ENCODE peak calls at places on chromosomes 1 and 21, in seven cellular contexts. N, L, Z, G, V, W and K are unnamed samples.

GRCh38 chr1:170593173-170593572 is 61.2 kb downstream of the GORAB start:
- DNase-seq in N (no peak), L (no peak), Z (no peak), G (no peak), V (no peak), W (no peak), K (no peak)

GRCh38 chr1:45521413-45522323 is at the start of gene PRDX1:
- DNase-seq in N (peak; percentile 98), L (peak; percentile 98), Z (peak; percentile 79), G (peak; percentile 96), V (peak; percentile 92), W (peak; percentile 99), K (peak; percentile 98)

GRCh38 chr1:28173151-28173979 is 3.1 kb downstream of the PTAFR start:
- DNase-seq in N (no peak), L (no peak), Z (no peak), G (no peak), V (no peak), W (no peak), K (no peak)

GRCh38 chr1:6401673-6402072 is 8.1 kb upstream of the ACOT7 start:
- DNase-seq in N (no peak), L (no peak), Z (no peak), G (no peak), V (no peak), W (no peak), K (no peak)

GRCh38 chr1:229029644-229030235 is 241.2 kb upstream of the RAB4A start:
- DNase-seq in N (no peak), L (no peak), Z (no peak), G (no peak), V (no peak), W (no peak), K (no peak)

GRCh38 chr21:14995695-14996490 is 68.9 kb downstream of the NRIP1 start:
- DNase-seq in N (no peak), L (no peak), Z (no peak), G (no peak), V (no peak), W (no peak), K (no peak)

GRCh38 chr1:899636-900317 is 23.9 kb upstream of the SAMD11 start:
- DNase-seq in N (no peak), L (no peak), Z (no peak), G (peak; percentile 14), V (no peak), W (peak; percentile 23), K (no peak)

GRCh38 chr1:219825355-219825754 is 103.0 kb downstream of the SLC30A10 start:
- DNase-seq in N (no peak), L (no peak), Z (no peak), G (no peak), V (no peak), W (no peak), K (no peak)

GRCh38 chr1:227774721-227775665 is 39.8 kb downstream of the SNAP47 start:
- DNase-seq in N (no peak), L (no peak), Z (no peak), G (no peak), V (no peak), W (no peak), K (no peak)

GRCh38 chr1:47901001-47901575 is 96.1 kb downstream of the TRABD2B start:
- DNase-seq in N (no peak), L (no peak), Z (no peak), G (no peak), V (no peak), W (no peak), K (no peak)

GRCh38 chr1:42259739-42260064 is 75.3 kb downstream of the FOXJ3 start:
- DNase-seq in N (no peak), L (no peak), Z (no peak), G (no peak), V (no peak), W (no peak), K (no peak)

GRCh38 chr1:232984577-232985425 is 34.4 kb downstream of the NTPCR start:
- DNase-seq in N (no peak), L (no peak), Z (no peak), G (no peak), V (no peak), W (no peak), K (no peak)

GRCh38 chr1:244099258-244099930 is 48.3 kb downstream of the ZBTB18 start:
- DNase-seq in N (no peak), L (no peak), Z (no peak), G (no peak), V (no peak), W (no peak), K (no peak)

GRCh38 chr1:33400153-33400552 is 30.7 kb downstream of the PHC2 start:
- DNase-seq in N (no peak), L (no peak), Z (no peak), G (no peak), V (no peak), W (no peak), K (no peak)

GRCh38 chr1:20484526-20485462 is 1.2 kb downstream of the CAMK2N1 start:
- DNase-seq in N (no peak), L (peak; percentile 51), Z (no peak), G (no peak), V (no peak), W (no peak), K (peak; percentile 22)

GRCh38 chr1:206685749-206686485 is 1.2 kb downstream of the MAPKAPK2 start:
- DNase-seq in N (peak; percentile 64), L (peak; percentile 56), Z (peak; percentile 49), G (peak; percentile 74), V (peak; percentile 24), W (peak; percentile 78), K (no peak)

GRCh38 chr21:32477424-32477745 is 64.9 kb downstream of the EVA1C start:
- DNase-seq in N (no peak), L (no peak), Z (no peak), G (no peak), V (no peak), W (no peak), K (no peak)

GRCh38 chr21:27674037-27674436 is 707.1 kb upstream of the ADAMTS5 start:
- DNase-seq in N (no peak), L (no peak), Z (no peak), G (no peak), V (no peak), W (no peak), K (no peak)

GRCh38 chr1:161398900-161399256 is 31.2 kb upstream of the CFAP126 start:
- DNase-seq in N (no peak), L (no peak), Z (no peak), G (no peak), V (no peak), W (no peak), K (no peak)

GRCh38 chr1:50452700-50453099 is 29.5 kb upstream of the DMRTA2 start:
- DNase-seq in N (no peak), L (no peak), Z (no peak), G (no peak), V (no peak), W (no peak), K (no peak)

GRCh38 chr1:50462964-50463363 is 39.7 kb upstream of the DMRTA2 start:
- DNase-seq in N (no peak), L (no peak), Z (no peak), G (no peak), V (no peak), W (no peak), K (no peak)

GRCh38 chr1:50454911-50455310 is 31.7 kb upstream of the DMRTA2 start:
- DNase-seq in N (no peak), L (no peak), Z (no peak), G (no peak), V (no peak), W (no peak), K (no peak)

DNA sequence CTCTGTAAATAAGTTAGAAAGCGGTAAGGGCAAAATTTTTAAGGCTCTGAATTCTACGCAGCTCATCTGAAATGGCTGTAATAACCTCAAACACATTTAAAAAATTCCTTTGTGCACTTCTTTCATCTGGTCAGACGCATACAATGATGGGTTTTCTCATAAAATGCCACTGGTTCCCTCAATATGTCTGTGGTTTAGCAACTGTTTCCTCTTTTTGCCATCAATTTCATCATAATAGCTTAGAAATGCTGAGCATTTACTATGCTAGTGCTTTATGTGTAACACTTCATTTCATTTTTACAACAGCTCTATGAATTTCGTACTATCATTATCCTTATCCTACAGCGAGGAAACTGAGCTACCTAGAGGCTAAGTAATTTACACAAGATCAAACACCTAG is 35.3 kb upstream of the DMRTA2 start:
- DNase-seq in N (no peak), L (no peak), Z (no peak), G (no peak), V (no peak), W (no peak), K (no peak)
- TF ChIP-seq CTCF in N (no peak), L (no peak), Z (no peak), G (no peak), V (no peak), W (no peak), K (no peak)

GRCh38 chr1:204601979-204602653 is 83.4 kb downstream of the LRRN2 start:
- DNase-seq in N (no peak), L (no peak), Z (no peak), G (no peak), V (no peak), W (no peak), K (no peak)

GRCh38 chr1:204599596-204599995 is 83.4 kb downstream of the MDM4 start:
- DNase-seq in N (no peak), L (no peak), Z (no peak), G (no peak), V (no peak), W (no peak), K (no peak)

GRCh38 chr1:204600203-204600602 is 84.0 kb downstream of the MDM4 start:
- DNase-seq in N (no peak), L (no peak), Z (no peak), G (no peak), V (no peak), W (no peak), K (no peak)

GRCh38 chr1:204599098-204599497 is 82.9 kb downstream of the MDM4 start:
- DNase-seq in N (no peak), L (no peak), Z (no peak), G (no peak), V (no peak), W (no peak), K (no peak)

GRCh38 chr1:204600968-204601367 is 84.6 kb downstream of the LRRN2 start:
- DNase-seq in N (no peak), L (no peak), Z (no peak), G (no peak), V (no peak), W (no peak), K (no peak)
- TF ChIP-seq CTCF in N (no peak), L (no peak), Z (no peak), G (no peak), V (peak; percentile 58), W (no peak), K (no peak)

DNA sequence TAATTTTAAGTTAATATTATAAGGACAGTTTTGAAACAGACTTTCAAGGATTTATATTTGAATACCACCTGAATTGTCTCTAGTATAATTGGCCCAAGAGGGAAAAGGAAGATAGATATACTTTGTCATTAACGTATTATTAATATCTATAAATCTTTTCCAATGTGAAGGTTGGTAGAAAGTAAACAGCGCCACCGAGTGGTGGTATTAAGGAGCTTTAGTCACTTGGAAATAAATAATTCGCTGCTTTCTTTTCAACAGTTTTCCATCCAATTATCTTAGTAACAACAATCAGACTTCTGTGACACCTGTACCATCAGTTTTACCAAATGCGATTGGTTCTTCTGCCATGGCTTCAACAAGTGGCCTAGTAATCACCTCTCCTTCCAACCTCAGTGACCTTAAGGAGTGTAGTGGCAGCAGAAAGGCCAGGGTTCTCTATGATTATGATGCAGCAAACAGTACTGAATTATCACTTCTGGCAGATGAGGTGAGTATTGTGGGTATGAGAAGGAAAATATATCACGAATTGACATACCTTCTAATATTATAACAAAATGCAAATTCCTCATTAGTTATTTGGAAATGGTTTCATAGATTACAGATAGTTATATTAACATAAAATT is 37.7 kb downstream of the SH3GLB1 start:
- DNase-seq in N (peak; percentile 17), L (no peak), Z (no peak), G (no peak), V (peak; percentile 34), W (no peak), K (no peak)
- TF ChIP-seq CTCF in N (peak; percentile 64), L (peak; percentile 47), Z (peak; percentile 80), G (peak; percentile 38), V (peak; percentile 53), W (peak; percentile 51), K (peak; percentile 73)

GRCh38 chr1:200302192-200302892 is 107.5 kb downstream of the ZNF281 start:
- DNase-seq in N (peak; percentile 14), L (peak; percentile 37), Z (peak; percentile 40), G (peak; percentile 68), V (no peak), W (no peak), K (peak; percentile 59)
- TF ChIP-seq CTCF in N (no peak), L (no peak), Z (no peak), G (no peak), V (peak; percentile 6), W (no peak), K (no peak)